ENCODE peak calls at places on chromosomes 16 and 17, in seven cellular contexts. One of them, this sample, is unnamed.

GRCh38 chr16:886084-886543 is 84.7 kb downstream of the LMF1 start:
- DNase-seq in HL-60: no peak
- DNase-seq in HCT116: no peak
- DNase-seq in breast epithelium: no peak
- DNase-seq in stomach: no peak
- DNase-seq in sigmoid colon: peak; percentile 60
- DNase-seq in GM23338: peak; percentile 77
- DNase-seq in this sample: no peak

GRCh38 chr17:39979021-39979660 is 1.5 kb upstream of the PSMD3 start:
- DNase-seq in breast epithelium: no peak
- DNase-seq in HCT116: no peak
- DNase-seq in stomach: no peak
- DNase-seq in HL-60: no peak
- DNase-seq in sigmoid colon: no peak
- DNase-seq in GM23338: no peak
- DNase-seq in this sample: no peak

GRCh38 chr17:8075081-8075480 is 12.4 kb downstream of the ALOX12B start:
- DNase-seq in breast epithelium: no peak
- DNase-seq in GM23338: no peak
- DNase-seq in HCT116: no peak
- DNase-seq in HL-60: no peak
- DNase-seq in sigmoid colon: peak; percentile 53
- DNase-seq in stomach: no peak
- DNase-seq in this sample: no peak

GRCh38 chr16:47884131-47884725 is 271.6 kb downstream of the ABCC12 start:
- DNase-seq in GM23338: peak; percentile 39
- DNase-seq in stomach: no peak
- DNase-seq in breast epithelium: no peak
- DNase-seq in HCT116: no peak
- DNase-seq in HL-60: no peak
- DNase-seq in sigmoid colon: no peak
- DNase-seq in this sample: no peak

GRCh38 chr17:61782683-61783082 is 80.6 kb downstream of the BRIP1 start:
- DNase-seq in sigmoid colon: no peak
- DNase-seq in stomach: no peak
- DNase-seq in HCT116: no peak
- DNase-seq in breast epithelium: no peak
- DNase-seq in GM23338: no peak
- DNase-seq in HL-60: no peak
- DNase-seq in this sample: no peak

GRCh38 chr17:18217412-18218015 is 7.9 kb upstream of the LLGL1 start:
- DNase-seq in sigmoid colon: peak; percentile 87
- DNase-seq in HCT116: peak; percentile 23
- DNase-seq in HL-60: peak; percentile 14
- DNase-seq in GM23338: peak; percentile 86
- DNase-seq in stomach: peak; percentile 82
- DNase-seq in breast epithelium: peak; percentile 61
- DNase-seq in this sample: peak; percentile 58

GRCh38 chr17:50139185-50139783 is 9.3 kb upstream of the SAMD14 start:
- DNase-seq in breast epithelium: no peak
- DNase-seq in sigmoid colon: no peak
- DNase-seq in HL-60: no peak
- DNase-seq in GM23338: no peak
- DNase-seq in HCT116: no peak
- DNase-seq in stomach: no peak
- DNase-seq in this sample: no peak

GRCh38 chr16:68074850-68075249 is 10.3 kb upstream of the NFATC3 start:
- DNase-seq in breast epithelium: no peak
- DNase-seq in HCT116: no peak
- DNase-seq in GM23338: no peak
- DNase-seq in stomach: peak; percentile 53
- DNase-seq in HL-60: peak; percentile 72
- DNase-seq in sigmoid colon: no peak
- DNase-seq in this sample: no peak

GRCh38 chr16:19765860-19766553 is 47.9 kb downstream of the IQCK start:
- DNase-seq in GM23338: no peak
- DNase-seq in breast epithelium: peak; percentile 70
- DNase-seq in sigmoid colon: peak; percentile 70
- DNase-seq in HCT116: no peak
- DNase-seq in HL-60: no peak
- DNase-seq in stomach: peak; percentile 68
- DNase-seq in this sample: peak; percentile 13

GRCh38 chr17:31467502-31468256 is 76.2 kb downstream of the RAB11FIP4 start:
- DNase-seq in GM23338: peak; percentile 44
- DNase-seq in breast epithelium: peak; percentile 17
- DNase-seq in HCT116: no peak
- DNase-seq in HL-60: no peak
- DNase-seq in stomach: peak; percentile 82
- DNase-seq in sigmoid colon: no peak
- DNase-seq in this sample: no peak

GRCh38 chr16:48609453-48610023 is 442 bp downstream of the N4BP1 start:
- DNase-seq in GM23338: peak; percentile 63
- DNase-seq in stomach: peak; percentile 70
- DNase-seq in sigmoid colon: peak; percentile 82
- DNase-seq in HCT116: no peak
- DNase-seq in breast epithelium: no peak
- DNase-seq in HL-60: no peak
- DNase-seq in this sample: peak; percentile 49

GRCh38 chr16:86761117-86761971 is 183.0 kb downstream of the FOXL1 start:
- DNase-seq in HL-60: no peak
- DNase-seq in stomach: peak; percentile 36
- DNase-seq in sigmoid colon: no peak
- DNase-seq in GM23338: peak; percentile 84
- DNase-seq in HCT116: peak; percentile 51
- DNase-seq in breast epithelium: no peak
- DNase-seq in this sample: no peak

GRCh38 chr16:14309906-14310305 is 238.8 kb downstream of the MRTFB start:
- DNase-seq in HCT116: no peak
- DNase-seq in GM23338: no peak
- DNase-seq in breast epithelium: no peak
- DNase-seq in HL-60: no peak
- DNase-seq in sigmoid colon: no peak
- DNase-seq in stomach: no peak
- DNase-seq in this sample: no peak

GRCh38 chr16:47139561-47140185 is 4.1 kb downstream of the NETO2 start:
- DNase-seq in GM23338: no peak
- DNase-seq in stomach: no peak
- DNase-seq in HL-60: no peak
- DNase-seq in sigmoid colon: no peak
- DNase-seq in breast epithelium: no peak
- DNase-seq in HCT116: no peak
- DNase-seq in this sample: no peak

GRCh38 chr16:20243731-20244281 is 83.5 kb downstream of the GP2 start:
- DNase-seq in HL-60: peak; percentile 20
- DNase-seq in HCT116: no peak
- DNase-seq in stomach: no peak
- DNase-seq in sigmoid colon: no peak
- DNase-seq in GM23338: peak; percentile 38
- DNase-seq in breast epithelium: no peak
- DNase-seq in this sample: no peak

GRCh38 chr16:80040814-80041213 is 440.3 kb upstream of the MAF start:
- DNase-seq in HCT116: no peak
- DNase-seq in stomach: no peak
- DNase-seq in GM23338: no peak
- DNase-seq in sigmoid colon: no peak
- DNase-seq in HL-60: no peak
- DNase-seq in breast epithelium: no peak
- DNase-seq in this sample: no peak

GRCh38 chr16:16167927-16168326 is 55.4 kb downstream of the ABCC6 start:
- DNase-seq in HCT116: no peak
- DNase-seq in GM23338: no peak
- DNase-seq in breast epithelium: no peak
- DNase-seq in stomach: no peak
- DNase-seq in sigmoid colon: no peak
- DNase-seq in HL-60: no peak
- DNase-seq in this sample: no peak

GRCh38 chr16:89319883-89320716 is 102.6 kb downstream of the ZNF778 start:
- DNase-seq in stomach: peak; percentile 51
- DNase-seq in HL-60: no peak
- DNase-seq in breast epithelium: peak; percentile 28
- DNase-seq in sigmoid colon: peak; percentile 77
- DNase-seq in GM23338: no peak
- DNase-seq in HCT116: no peak
- DNase-seq in this sample: no peak

GRCh38 chr16:89318430-89318758 is 100.9 kb downstream of the ZNF778 start:
- DNase-seq in HCT116: no peak
- DNase-seq in GM23338: no peak
- DNase-seq in breast epithelium: no peak
- DNase-seq in stomach: no peak
- DNase-seq in HL-60: no peak
- DNase-seq in sigmoid colon: no peak
- DNase-seq in this sample: no peak

GRCh38 chr16:89320717-89321501 is 103.4 kb downstream of the ZNF778 start:
- DNase-seq in HCT116: no peak
- DNase-seq in GM23338: peak; percentile 74
- DNase-seq in breast epithelium: no peak
- DNase-seq in sigmoid colon: no peak
- DNase-seq in HL-60: no peak
- DNase-seq in stomach: peak; percentile 60
- DNase-seq in this sample: no peak

GRCh38 chr16:89318871-89319627 is 101.5 kb downstream of the ZNF778 start:
- DNase-seq in breast epithelium: no peak
- DNase-seq in HCT116: no peak
- DNase-seq in GM23338: no peak
- DNase-seq in HL-60: no peak
- DNase-seq in stomach: no peak
- DNase-seq in sigmoid colon: no peak
- DNase-seq in this sample: no peak

GRCh38 chr16:89319628-89319882 is 102.1 kb downstream of the ZNF778 start:
- DNase-seq in HCT116: no peak
- DNase-seq in GM23338: no peak
- DNase-seq in breast epithelium: no peak
- DNase-seq in sigmoid colon: no peak
- DNase-seq in stomach: no peak
- DNase-seq in HL-60: no peak
- DNase-seq in this sample: no peak
- TF ChIP-seq POLR2AphosphoS5 in HCT116: peak; percentile 4
- TF ChIP-seq POLR2AphosphoS5 in GM23338: no peak
- TF ChIP-seq POLR2AphosphoS5 in breast epithelium: no peak
- TF ChIP-seq POLR2AphosphoS5 in sigmoid colon: no peak
- TF ChIP-seq POLR2AphosphoS5 in stomach: no peak
- TF ChIP-seq POLR2AphosphoS5 in HL-60: no peak
- TF ChIP-seq POLR2AphosphoS5 in this sample: no peak

DNA sequence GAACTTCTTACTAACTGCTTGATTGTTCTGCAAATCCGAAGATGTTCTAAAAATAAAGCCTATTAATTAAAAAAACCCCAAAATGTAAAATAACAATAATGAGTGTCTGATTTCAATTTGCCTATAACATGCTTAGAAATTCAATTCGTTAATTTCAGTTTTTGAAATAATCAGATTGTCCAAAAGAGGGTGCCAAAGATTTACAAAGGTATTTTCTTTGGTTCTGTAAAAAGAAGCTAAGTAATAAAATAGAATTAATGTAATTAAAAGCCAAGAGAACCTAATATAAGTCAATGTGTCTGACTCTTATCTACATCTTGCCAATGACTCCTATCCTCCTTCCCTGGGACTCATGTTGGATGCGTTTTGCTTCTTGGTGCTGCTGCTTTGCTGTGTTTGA is 75.0 kb upstream of the CPHXL start:
- DNase-seq in sigmoid colon: no peak
- DNase-seq in GM23338: peak; percentile 9
- DNase-seq in HCT116: no peak
- DNase-seq in HL-60: no peak
- DNase-seq in breast epithelium: no peak
- DNase-seq in stomach: no peak
- DNase-seq in this sample: no peak
- TF ChIP-seq CTCF in sigmoid colon: no peak
- TF ChIP-seq CTCF in GM23338: peak; percentile 51
- TF ChIP-seq CTCF in HCT116: peak; percentile 29
- TF ChIP-seq CTCF in HL-60: no peak
- TF ChIP-seq CTCF in breast epithelium: no peak
- TF ChIP-seq CTCF in stomach: no peak
- TF ChIP-seq CTCF in this sample: no peak

GRCh38 chr17:15446036-15446435 is 21.4 kb downstream of the CDRT4 start:
- DNase-seq in breast epithelium: no peak
- DNase-seq in sigmoid colon: peak; percentile 37
- DNase-seq in HCT116: no peak
- DNase-seq in stomach: no peak
- DNase-seq in GM23338: peak; percentile 90
- DNase-seq in HL-60: no peak
- DNase-seq in this sample: no peak

GRCh38 chr17:15441315-15441714 is 26.1 kb downstream of the CDRT4 start:
- DNase-seq in HL-60: no peak
- DNase-seq in breast epithelium: no peak
- DNase-seq in sigmoid colon: peak; percentile 2
- DNase-seq in GM23338: no peak
- DNase-seq in HCT116: no peak
- DNase-seq in stomach: no peak
- DNase-seq in this sample: no peak

GRCh38 chr17:15447928-15448579 is 19.4 kb downstream of the CDRT4 start:
- DNase-seq in sigmoid colon: peak; percentile 33
- DNase-seq in stomach: no peak
- DNase-seq in breast epithelium: no peak
- DNase-seq in HCT116: no peak
- DNase-seq in GM23338: no peak
- DNase-seq in HL-60: no peak
- DNase-seq in this sample: no peak

GRCh38 chr17:15442316-15443185 is 24.9 kb downstream of the CDRT4 start:
- DNase-seq in GM23338: no peak
- DNase-seq in sigmoid colon: peak; percentile 48
- DNase-seq in HL-60: no peak
- DNase-seq in breast epithelium: no peak
- DNase-seq in stomach: no peak
- DNase-seq in HCT116: no peak
- DNase-seq in this sample: no peak

GRCh38 chr17:15444805-15445204 is 22.6 kb downstream of the CDRT4 start:
- DNase-seq in HL-60: no peak
- DNase-seq in GM23338: no peak
- DNase-seq in stomach: no peak
- DNase-seq in HCT116: no peak
- DNase-seq in breast epithelium: no peak
- DNase-seq in sigmoid colon: peak; percentile 11
- DNase-seq in this sample: no peak
- TF ChIP-seq POLR2AphosphoS5 in HL-60: no peak
- TF ChIP-seq POLR2AphosphoS5 in GM23338: no peak
- TF ChIP-seq POLR2AphosphoS5 in stomach: no peak
- TF ChIP-seq POLR2AphosphoS5 in HCT116: no peak
- TF ChIP-seq POLR2AphosphoS5 in breast epithelium: no peak
- TF ChIP-seq POLR2AphosphoS5 in sigmoid colon: no peak
- TF ChIP-seq POLR2AphosphoS5 in this sample: no peak

GRCh38 chr16:84785843-84786538 is 33.8 kb upstream of the CRISPLD2 start:
- DNase-seq in stomach: peak; percentile 91
- DNase-seq in sigmoid colon: peak; percentile 88
- DNase-seq in HL-60: no peak
- DNase-seq in GM23338: no peak
- DNase-seq in breast epithelium: no peak
- DNase-seq in HCT116: no peak
- DNase-seq in this sample: no peak
- TF ChIP-seq CTCF in stomach: no peak
- TF ChIP-seq CTCF in sigmoid colon: no peak
- TF ChIP-seq CTCF in HL-60: no peak
- TF ChIP-seq CTCF in GM23338: no peak
- TF ChIP-seq CTCF in breast epithelium: no peak
- TF ChIP-seq CTCF in HCT116: no peak
- TF ChIP-seq CTCF in this sample: no peak